ENCODE peak calls at places on chromosomes 11 and 22, in six cellular contexts. I is K562, A is HepG2, V is GM12878, T is HCT116, K is H1. F is an unnamed sample.

GRCh38 chr22:46797355-46797754 is 34.9 kb downstream of the TBC1D22A start:
- DNase-seq in T (no peak), I (no peak), V (no peak), K (no peak), A (peak), F (no peak)

GRCh38 chr11:35714882-35715612 is 52.5 kb downstream of the TRIM44 start:
- DNase-seq in V (peak), K (no peak), T (no peak), A (no peak), I (no peak), F (no peak)

GRCh38 chr11:44988981-44989635 is 38.4 kb upstream of the TP53I11 start:
- DNase-seq in V (no peak), K (no peak), I (no peak), T (no peak), A (no peak), F (no peak)

GRCh38 chr11:38824573-38824972 is 2226.5 kb upstream of the RAG2 start:
- DNase-seq in I (no peak), A (peak), V (no peak), K (no peak), T (no peak), F (peak)

GRCh38 chr11:7020183-7020917 is at the start of the genes NLRP14 and ZNF214:
- DNase-seq in V (no peak), T (peak), I (peak), K (peak), A (peak), F (peak)

GRCh38 chr11:16881074-16881709 is 133.0 kb downstream of the PLEKHA7 start:
- DNase-seq in T (no peak), V (no peak), I (peak), K (no peak), A (no peak), F (no peak)

GRCh38 chr22:32018056-32018455 is 25.0 kb upstream of the SLC5A1 start:
- DNase-seq in A (no peak), T (no peak), K (no peak), V (no peak), I (no peak), F (no peak)

GRCh38 chr11:121435796-121436511 is 16.2 kb upstream of the SORL1 start:
- DNase-seq in V (no peak), I (no peak), T (no peak), A (no peak), K (no peak), F (no peak)

GRCh38 chr22:38104084-38104483 is 6.4 kb downstream of the BAIAP2L2 start:
- DNase-seq in A (no peak), K (no peak), I (peak), T (peak), V (no peak), F (no peak)

GRCh38 chr22:20405931-20406685 is 12.2 kb downstream of the ZNF74 start:
- DNase-seq in T (no peak), I (no peak), A (no peak), V (no peak), K (no peak), F (no peak)

GRCh38 chr22:47172771-47173534 is 410.5 kb downstream of the TBC1D22A start:
- DNase-seq in T (no peak), A (no peak), I (no peak), V (no peak), K (no peak), F (no peak)

GRCh38 chr11:64650923-64651523 is 60.0 kb downstream of the SLC22A12 start:
- DNase-seq in K (no peak), A (no peak), I (peak), T (peak), V (no peak), F (no peak)

GRCh38 chr11:121553806-121554205 is 101.0 kb upstream of the SORL1-AS1 start:
- DNase-seq in A (peak), V (no peak), K (no peak), I (no peak), T (peak), F (no peak)

GRCh38 chr22:20388200-20388599 is 5.8 kb upstream of the ZNF74 start:
- DNase-seq in A (no peak), V (no peak), K (no peak), T (no peak), I (peak), F (no peak)

GRCh38 chr22:44659140-44659539 is 42.9 kb upstream of the PRR5 start:
- DNase-seq in A (no peak), T (no peak), K (no peak), I (no peak), V (no peak), F (no peak)

GRCh38 chr11:74989269-74989655 is 529 bp downstream of the NEU3 start:
- DNase-seq in K (no peak), I (peak), A (no peak), T (no peak), V (no peak), F (no peak)

GRCh38 chr22:19405133-19405532 is 26.4 kb downstream of the HIRA start:
- DNase-seq in A (peak), I (no peak), V (no peak), K (no peak), T (no peak), F (no peak)

GRCh38 chr11:92070026-92070889 is 154.4 kb upstream of the FAT3 start:
- DNase-seq in V (no peak), I (no peak), A (no peak), T (no peak), K (no peak), F (no peak)

GRCh38 chr11:22690891-22691290 is 24.5 kb downstream of the GAS2 start:
- DNase-seq in A (no peak), I (no peak), V (no peak), T (no peak), K (no peak), F (no peak)

GRCh38 chr22:41030891-41031290 is 61.5 kb upstream of the EP300 start:
- DNase-seq in K (no peak), A (no peak), I (no peak), T (no peak), V (no peak), F (no peak)

GRCh38 chr22:35742342-35743100 is 24.8 kb downstream of the APOL5 start:
- DNase-seq in A (no peak), I (peak), T (peak), K (no peak), V (no peak), F (no peak)

DNA sequence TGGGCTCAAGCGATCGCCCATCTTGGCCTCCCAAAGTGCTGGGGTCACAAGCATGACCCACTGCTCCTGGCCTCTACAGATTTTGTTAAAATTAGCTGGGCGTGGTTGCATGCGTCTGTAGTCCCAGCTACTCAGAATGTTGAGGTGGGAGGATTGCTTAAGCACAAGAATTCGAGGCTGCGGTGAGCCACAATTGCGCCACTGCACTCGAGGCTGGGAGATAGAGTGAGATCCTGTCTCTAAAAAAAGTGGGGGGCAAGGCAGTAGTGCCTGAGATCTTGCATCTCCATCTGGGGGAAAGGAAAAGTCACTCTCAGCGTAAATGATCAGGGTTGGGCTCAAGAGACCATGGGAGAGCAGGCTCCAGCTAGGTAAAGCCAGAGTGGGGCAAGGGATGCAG is 10.5 kb upstream of the DGKZ start:
- DNase-seq in K (no peak), V (no peak), I (peak), A (no peak), T (no peak), F (no peak)
- H3K9ac ChIP-seq in K (no peak), V (no peak), I (no peak), A (no peak), T (no peak), F (peak)

GRCh38 chr22:28702891-28703290 is 23.3 kb upstream of the TTC28 start:
- DNase-seq in V (no peak), A (no peak), K (no peak), I (no peak), T (no peak), F (no peak)

GRCh38 chr22:28706845-28707244 is 27.2 kb upstream of the TTC28 start:
- DNase-seq in K (no peak), A (no peak), T (no peak), I (no peak), V (no peak), F (no peak)

GRCh38 chr22:28703436-28703835 is 23.8 kb upstream of the TTC28 start:
- DNase-seq in T (no peak), V (no peak), I (no peak), A (no peak), K (no peak), F (no peak)
- TF ChIP-seq YY1 in T (no peak), V (no peak), I (no peak), A (no peak), K (no peak), F (no peak)

GRCh38 chr11:27390959-27391326 is 27.9 kb upstream of the CCDC34 start:
- DNase-seq in I (no peak), T (no peak), V (no peak), K (no peak), A (no peak), F (no peak)
- TF ChIP-seq ZNF274 in I (no peak), T (no peak), V (no peak), K (no peak), A (no peak), F (no peak)

DNA sequence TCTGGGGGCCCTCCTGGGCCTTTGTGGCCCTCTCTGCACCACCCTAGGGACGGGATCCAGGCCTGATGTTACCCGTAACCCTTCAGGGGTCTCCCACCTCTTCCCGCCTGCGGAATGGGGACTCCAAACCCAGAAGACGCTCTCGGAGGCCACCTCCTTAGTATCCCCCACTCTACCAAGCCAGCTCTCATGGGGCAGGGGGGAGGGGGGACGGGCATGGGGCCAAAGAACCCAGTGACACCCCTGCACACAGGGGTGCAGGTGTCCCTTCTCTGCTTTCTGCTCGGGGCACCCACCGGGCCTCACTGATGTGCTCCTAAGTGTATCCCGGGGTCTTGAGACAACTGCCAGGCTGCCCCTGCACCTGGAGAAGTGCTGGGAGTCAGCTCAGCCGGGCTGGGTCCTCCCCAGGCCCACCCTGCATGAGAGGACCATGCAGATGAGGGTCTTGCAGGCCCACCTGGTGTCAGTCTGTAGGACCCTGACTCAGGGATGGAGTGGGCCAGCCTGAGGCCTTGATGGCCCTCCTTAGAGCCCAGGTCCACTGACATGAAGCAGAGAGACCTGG is 176.9 kb downstream of the IGLL1 start:
- DNase-seq in K (no peak), V (no peak), A (no peak), T (no peak), I (no peak), F (no peak)
- H3K9ac ChIP-seq in K (no peak), V (no peak), A (peak), T (peak), I (peak), F (peak)

DNA sequence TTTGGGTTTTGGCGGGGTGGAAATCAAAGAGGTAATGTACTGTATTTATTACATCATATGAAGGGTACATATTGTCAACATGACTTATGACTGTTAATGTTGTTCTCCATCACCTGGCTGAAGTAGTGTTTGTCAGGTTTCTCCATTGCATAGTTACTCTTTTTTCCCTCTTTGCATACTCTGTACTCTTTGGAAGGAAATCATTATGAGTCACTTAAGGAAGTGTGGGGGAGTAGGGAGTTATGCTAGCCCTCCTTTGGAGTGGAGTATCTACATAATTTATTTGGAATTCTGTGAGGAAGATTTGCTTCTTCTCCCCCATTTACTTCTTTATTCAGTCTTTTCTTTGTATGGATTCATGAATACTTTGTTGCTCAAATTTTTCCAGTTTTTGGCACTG is 3.6 kb upstream of the PGR start:
- DNase-seq in V (no peak), K (no peak), T (no peak), A (no peak), I (no peak), F (no peak)
- TF ChIP-seq YY1 in V (no peak), K (no peak), T (no peak), A (no peak), I (no peak), F (no peak)

F was measured in NT2/D1.